ENCODE peak calls at places on chromosomes 4 and X, in four cellular contexts. One of them, this sample, is unnamed.

GRCh38 chrX:53356186-53356585 is 66.3 kb downstream of the SMC1A start:
- DNase-seq in K562: peak
- DNase-seq in HepG2: no peak
- DNase-seq in HCT116: no peak
- DNase-seq in this sample: no peak

GRCh38 chr4:36317731-36318130 is 36.3 kb downstream of the DTHD1 start:
- DNase-seq in K562: no peak
- DNase-seq in HCT116: no peak
- DNase-seq in HepG2: no peak
- DNase-seq in this sample: no peak

GRCh38 chrX:153851981-153852380 is 21.6 kb upstream of the PDZD4 start:
- DNase-seq in HepG2: no peak
- DNase-seq in HCT116: no peak
- DNase-seq in K562: no peak
- DNase-seq in this sample: no peak

GRCh38 chrX:68461541-68461940 is 28.2 kb upstream of the OPHN1 start:
- DNase-seq in HepG2: no peak
- DNase-seq in HCT116: no peak
- DNase-seq in K562: no peak
- DNase-seq in this sample: no peak

GRCh38 chr4:163167333-163167626 is 590 bp upstream of the NAF1 start:
- DNase-seq in HepG2: no peak
- DNase-seq in HCT116: no peak
- DNase-seq in K562: no peak
- DNase-seq in this sample: no peak

GRCh38 chrX:6307156-6307555 is 78.5 kb upstream of the NLGN4X start:
- DNase-seq in K562: no peak
- DNase-seq in HCT116: no peak
- DNase-seq in HepG2: no peak
- DNase-seq in this sample: no peak

GRCh38 chr4:183621875-183622274 is 37.1 kb downstream of the RWDD4 start:
- DNase-seq in K562: no peak
- DNase-seq in HepG2: no peak
- DNase-seq in HCT116: no peak
- DNase-seq in this sample: no peak

GRCh38 chr4:48178931-48179330 is 44.9 kb upstream of the TXK start:
- DNase-seq in HCT116: no peak
- DNase-seq in HepG2: no peak
- DNase-seq in K562: no peak
- DNase-seq in this sample: no peak

GRCh38 chr4:177574446-177574845 is 132.2 kb upstream of the AGA start:
- DNase-seq in K562: no peak
- DNase-seq in HepG2: no peak
- DNase-seq in HCT116: no peak
- DNase-seq in this sample: no peak

GRCh38 chr4:151276787-151277557 is at the start of gene PRSS48:
- DNase-seq in K562: peak
- DNase-seq in HepG2: peak
- DNase-seq in HCT116: peak
- DNase-seq in this sample: peak

GRCh38 chr4:176902710-176903323 is 110.1 kb upstream of the VEGFC start:
- DNase-seq in HCT116: no peak
- DNase-seq in HepG2: no peak
- DNase-seq in K562: no peak
- DNase-seq in this sample: peak

GRCh38 chrX:11665144-11666040 is at the start of gene ARHGAP6:
- DNase-seq in HepG2: no peak
- DNase-seq in K562: no peak
- DNase-seq in HCT116: no peak
- DNase-seq in this sample: no peak

GRCh38 chr4:52873191-52873590 is 11.1 kb downstream of the RASL11B start:
- DNase-seq in K562: no peak
- DNase-seq in HCT116: peak
- DNase-seq in HepG2: no peak
- DNase-seq in this sample: no peak

GRCh38 chrX:83008415-83008814 is 499.7 kb upstream of the POU3F4 start:
- DNase-seq in HCT116: no peak
- DNase-seq in K562: no peak
- DNase-seq in HepG2: no peak
- DNase-seq in this sample: no peak

GRCh38 chrX:12877386-12877785 is 10.5 kb downstream of the TLR7 start:
- DNase-seq in K562: no peak
- DNase-seq in HepG2: peak
- DNase-seq in HCT116: no peak
- DNase-seq in this sample: no peak

GRCh38 chr4:110904435-110905050 is 281.7 kb upstream of the PITX2 start:
- DNase-seq in HepG2: no peak
- DNase-seq in HCT116: peak
- DNase-seq in K562: no peak
- DNase-seq in this sample: no peak

GRCh38 chrX:153476628-153477027 is 6.3 kb upstream of the HAUS7 start:
- DNase-seq in K562: no peak
- DNase-seq in HCT116: no peak
- DNase-seq in HepG2: no peak
- DNase-seq in this sample: no peak

GRCh38 chrX:133412665-133413064 is 2.6 kb downstream of the GPC4 start:
- DNase-seq in HepG2: no peak
- DNase-seq in HCT116: no peak
- DNase-seq in K562: no peak
- DNase-seq in this sample: no peak

GRCh38 chrX:63404332-63404731 is 53.2 kb upstream of the SPIN4 start:
- DNase-seq in K562: no peak
- DNase-seq in HepG2: no peak
- DNase-seq in HCT116: no peak
- DNase-seq in this sample: no peak

GRCh38 chrX:2360731-2361130 is 140.0 kb downstream of the DHRSX start:
- DNase-seq in K562: peak
- DNase-seq in HepG2: peak
- DNase-seq in HCT116: no peak
- DNase-seq in this sample: no peak

GRCh38 chr4:38948551-38948950 is 80.9 kb downstream of the FAM114A1 start:
- DNase-seq in HCT116: no peak
- DNase-seq in K562: no peak
- DNase-seq in HepG2: no peak
- DNase-seq in this sample: peak

GRCh38 chr4:20287246-20287645 is 35.5 kb downstream of the SLIT2 start:
- DNase-seq in HepG2: no peak
- DNase-seq in K562: no peak
- DNase-seq in HCT116: no peak
- DNase-seq in this sample: no peak

GRCh38 chrX:40006025-40007017 is 91.4 kb downstream of the BCOR start:
- DNase-seq in HepG2: no peak
- DNase-seq in K562: no peak
- DNase-seq in HCT116: no peak
- DNase-seq in this sample: no peak

GRCh38 chr4:168480991-168481588 is 798 bp upstream of the DDX60L start:
- DNase-seq in HepG2: peak
- DNase-seq in HCT116: peak
- DNase-seq in K562: peak
- DNase-seq in this sample: peak

GRCh38 chr4:53306729-53307128 is 59.1 kb downstream of the SCFD2 start:
- DNase-seq in K562: no peak
- DNase-seq in HepG2: no peak
- DNase-seq in HCT116: no peak
- DNase-seq in this sample: no peak

GRCh38 chr4:181319629-181320028 is 923.6 kb upstream of the TENM3 start:
- DNase-seq in K562: no peak
- DNase-seq in HepG2: no peak
- DNase-seq in HCT116: no peak
- DNase-seq in this sample: no peak

GRCh38 chrX:8731579-8732395 is at the start of gene ANOS1:
- DNase-seq in K562: no peak
- DNase-seq in HepG2: no peak
- DNase-seq in HCT116: no peak
- DNase-seq in this sample: no peak
- TF ChIP-seq CTCF in K562: no peak
- TF ChIP-seq CTCF in HepG2: no peak
- TF ChIP-seq CTCF in HCT116: no peak
- TF ChIP-seq CTCF in this sample: no peak

GRCh38 chr4:57110635-57111546 is 706 bp upstream of the IGFBP7 start:
- DNase-seq in K562: peak
- DNase-seq in HepG2: no peak
- DNase-seq in HCT116: no peak
- DNase-seq in this sample: no peak
- TF ChIP-seq TCF7L2 in K562: no peak
- TF ChIP-seq TCF7L2 in HepG2: no peak
- TF ChIP-seq TCF7L2 in HCT116: no peak
- TF ChIP-seq TCF7L2 in this sample: no peak

GRCh38 chr4:139281212-139281611 is 1.2 kb upstream of the MGARP start:
- DNase-seq in K562: no peak
- DNase-seq in HCT116: no peak
- DNase-seq in HepG2: no peak
- DNase-seq in this sample: no peak

GRCh38 chr4:139282375-139283075 is 2.5 kb upstream of the MGARP start:
- DNase-seq in K562: no peak
- DNase-seq in HepG2: no peak
- DNase-seq in HCT116: no peak
- DNase-seq in this sample: no peak

GRCh38 chr4:139279723-139280620 is at the start of gene MGARP:
- DNase-seq in HCT116: no peak
- DNase-seq in HepG2: no peak
- DNase-seq in K562: no peak
- DNase-seq in this sample: no peak

GRCh38 chr4:139278450-139278849 is 1.6 kb downstream of the MGARP start:
- DNase-seq in K562: no peak
- DNase-seq in HepG2: no peak
- DNase-seq in HCT116: no peak
- DNase-seq in this sample: no peak

DNA sequence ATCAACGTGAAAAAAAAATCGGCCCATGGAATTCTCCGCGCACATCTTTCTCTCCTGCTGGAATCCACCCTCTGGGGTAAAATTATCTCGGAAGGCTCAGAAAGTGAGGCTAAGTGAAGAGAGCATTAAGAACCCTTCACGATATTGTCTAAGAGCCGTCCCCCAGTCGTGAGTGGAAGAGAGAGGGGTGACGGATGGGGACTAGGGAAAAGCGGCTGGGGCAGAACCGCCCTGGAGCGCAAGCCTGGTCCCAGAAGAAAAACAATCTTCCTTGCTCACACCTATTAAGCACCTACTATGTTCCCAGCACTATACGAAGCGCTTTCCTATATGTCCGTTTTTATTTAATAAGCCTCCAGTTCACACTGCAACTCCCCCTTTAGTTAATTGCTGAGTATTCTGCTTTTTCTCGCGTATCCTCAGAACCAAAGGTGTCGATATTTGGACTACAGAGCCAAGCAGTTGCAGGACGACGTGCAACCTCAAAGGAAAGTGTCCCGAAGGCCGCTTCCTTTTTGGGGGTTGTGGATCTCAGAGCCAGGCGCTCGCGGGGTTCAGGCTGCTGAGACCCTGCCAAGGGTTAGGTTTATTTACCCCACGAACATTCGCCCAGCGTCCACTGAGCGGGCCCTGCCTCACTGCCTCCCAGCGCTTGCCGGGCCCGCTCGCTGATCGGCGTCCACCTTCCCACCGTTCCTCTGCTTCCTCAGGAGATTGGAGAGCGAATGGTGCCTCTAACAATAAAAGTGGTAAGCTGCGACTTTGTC is 886 bp downstream of the MGARP start:
- DNase-seq in HepG2: no peak
- DNase-seq in K562: no peak
- DNase-seq in HCT116: no peak
- DNase-seq in this sample: no peak
- H3K4me3 ChIP-seq in HepG2: no peak
- H3K4me3 ChIP-seq in K562: no peak
- H3K4me3 ChIP-seq in HCT116: no peak
- H3K4me3 ChIP-seq in this sample: peak

GRCh38 chr4:138521809-138522208 is 279.7 kb upstream of the SLC7A11 start:
- DNase-seq in HCT116: no peak
- DNase-seq in HepG2: no peak
- DNase-seq in K562: no peak
- DNase-seq in this sample: no peak

GRCh38 chr4:138519436-138519835 is 277.3 kb upstream of the SLC7A11 start:
- DNase-seq in K562: no peak
- DNase-seq in HepG2: no peak
- DNase-seq in HCT116: no peak
- DNase-seq in this sample: no peak

DNA sequence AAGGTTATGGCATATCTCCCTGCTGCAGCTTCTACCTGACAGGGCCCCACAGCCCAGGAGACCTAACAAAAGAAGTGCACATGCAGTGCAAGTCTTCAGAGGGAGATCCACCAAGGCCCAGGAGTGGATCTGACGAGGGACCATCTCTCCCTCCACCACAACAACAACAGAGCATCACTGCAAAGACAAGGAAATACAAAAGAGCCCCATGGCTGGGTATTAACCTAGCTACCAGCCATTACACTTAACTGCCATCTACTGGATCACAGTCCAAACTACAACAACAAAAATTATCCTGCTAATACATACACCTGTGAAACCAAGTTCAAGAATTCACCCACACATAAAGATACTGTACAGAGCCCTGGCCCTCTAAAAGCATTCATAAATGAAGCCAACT is 280.2 kb upstream of the SLC7A11 start:
- DNase-seq in HepG2: peak
- DNase-seq in K562: peak
- DNase-seq in HCT116: peak
- DNase-seq in this sample: peak
- TF ChIP-seq CTCF in HepG2: peak
- TF ChIP-seq CTCF in K562: peak
- TF ChIP-seq CTCF in HCT116: peak
- TF ChIP-seq CTCF in this sample: peak

DNA sequence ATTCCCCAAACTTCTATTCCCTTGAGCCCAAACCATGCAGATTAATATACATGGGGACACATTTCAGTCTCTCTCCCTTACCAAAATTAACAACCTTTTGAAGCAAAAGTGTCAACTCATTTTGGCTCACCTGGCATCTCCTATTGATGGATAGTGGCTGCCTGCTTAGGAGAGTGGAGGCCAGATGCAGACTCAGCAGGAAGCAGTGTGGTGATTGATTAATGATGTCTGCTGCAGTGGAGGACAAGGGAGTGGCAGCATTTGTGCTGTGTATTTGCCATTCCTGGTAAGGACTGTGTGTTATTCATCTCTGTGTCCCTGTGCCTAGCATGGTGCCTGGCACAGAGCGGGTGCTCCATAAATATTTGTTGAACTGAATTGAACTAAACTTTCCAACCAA is 590.1 kb downstream of the RAB28 start:
- DNase-seq in HCT116: no peak
- DNase-seq in HepG2: no peak
- DNase-seq in K562: no peak
- DNase-seq in this sample: no peak
- TF ChIP-seq TCF7L2 in HCT116: no peak
- TF ChIP-seq TCF7L2 in HepG2: no peak
- TF ChIP-seq TCF7L2 in K562: no peak
- TF ChIP-seq TCF7L2 in this sample: no peak

This sample was measured in Panc1.